ENCODE peak calls at places on chromosomes 13 and 19, in six cellular contexts. L, D, B, N, T and F are unnamed samples.

GRCh38 chr19:46428278-46429141 is at the start of gene PNMA8C:
- DNase-seq in N (peak; percentile 80), T (no peak), L (peak; percentile 89), D (peak; percentile 68), B (peak; percentile 66), F (peak; percentile 94)

GRCh38 chr19:14322889-14323463 is 58.3 kb upstream of the ADGRE5 start:
- DNase-seq in T (no peak), N (no peak), B (no peak), D (no peak), L (no peak), F (no peak)

GRCh38 chr13:110070511-110071120 is 236.3 kb downstream of the COL4A1 start:
- DNase-seq in T (no peak), L (no peak), D (no peak), B (no peak), N (no peak), F (no peak)

GRCh38 chr19:38221919-38222828 is 1.8 kb downstream of the DPF1 start:
- DNase-seq in L (no peak), D (no peak), N (no peak), T (no peak), B (no peak), F (no peak)

GRCh38 chr13:39245688-39246087 is 207.4 kb downstream of the NHLRC3 start:
- DNase-seq in B (no peak), D (no peak), N (no peak), L (no peak), T (no peak), F (no peak)

GRCh38 chr19:45291834-45292233 is 30.8 kb downstream of the CKM start:
- DNase-seq in L (no peak), T (no peak), N (no peak), D (no peak), B (no peak), F (no peak)

GRCh38 chr13:25971499-25972145 is 80.2 kb downstream of the SHISA2 start:
- DNase-seq in B (no peak), N (no peak), T (no peak), D (no peak), L (no peak), F (no peak)

GRCh38 chr19:47152632-47153031 is 22.0 kb downstream of the SAE1 start:
- DNase-seq in T (no peak), L (no peak), B (no peak), D (no peak), N (no peak), F (no peak)

GRCh38 chr13:111184685-111185401 is 69.7 kb downstream of the ARHGEF7 start:
- DNase-seq in B (no peak), T (no peak), L (no peak), D (no peak), N (no peak), F (no peak)

GRCh38 chr19:5953680-5954213 is 24.2 kb downstream of the RANBP3 start:
- DNase-seq in N (no peak), L (no peak), D (no peak), B (no peak), T (no peak), F (no peak)

GRCh38 chr19:29724102-29724641 is 9.1 kb upstream of the C19orf12 start:
- DNase-seq in N (no peak), T (no peak), L (no peak), B (no peak), D (no peak), F (peak; percentile 34)

GRCh38 chr19:54475706-54476105 is 2.6 kb upstream of the CDC42EP5 start:
- DNase-seq in B (no peak), D (no peak), T (no peak), L (no peak), N (no peak), F (no peak)

GRCh38 chr19:54481326-54481930 is 8.3 kb upstream of the CDC42EP5 start:
- DNase-seq in D (no peak), L (peak; percentile 40), N (no peak), T (no peak), B (no peak), F (no peak)

GRCh38 chr19:54477650-54478049 is 4.6 kb upstream of the CDC42EP5 start:
- DNase-seq in L (no peak), D (no peak), B (no peak), T (no peak), N (no peak), F (no peak)

GRCh38 chr19:54480048-54480447 is 7.0 kb upstream of the CDC42EP5 start:
- DNase-seq in N (no peak), L (no peak), T (no peak), D (no peak), B (no peak), F (no peak)

GRCh38 chr19:54478677-54479266 is 5.7 kb upstream of the CDC42EP5 start:
- DNase-seq in N (no peak), D (no peak), L (no peak), B (no peak), T (no peak), F (no peak)
- TF ChIP-seq CTCF in N (peak; percentile 62), D (peak; percentile 47), L (peak; percentile 57), B (no peak), T (peak; percentile 33), F (peak; percentile 49)

DNA sequence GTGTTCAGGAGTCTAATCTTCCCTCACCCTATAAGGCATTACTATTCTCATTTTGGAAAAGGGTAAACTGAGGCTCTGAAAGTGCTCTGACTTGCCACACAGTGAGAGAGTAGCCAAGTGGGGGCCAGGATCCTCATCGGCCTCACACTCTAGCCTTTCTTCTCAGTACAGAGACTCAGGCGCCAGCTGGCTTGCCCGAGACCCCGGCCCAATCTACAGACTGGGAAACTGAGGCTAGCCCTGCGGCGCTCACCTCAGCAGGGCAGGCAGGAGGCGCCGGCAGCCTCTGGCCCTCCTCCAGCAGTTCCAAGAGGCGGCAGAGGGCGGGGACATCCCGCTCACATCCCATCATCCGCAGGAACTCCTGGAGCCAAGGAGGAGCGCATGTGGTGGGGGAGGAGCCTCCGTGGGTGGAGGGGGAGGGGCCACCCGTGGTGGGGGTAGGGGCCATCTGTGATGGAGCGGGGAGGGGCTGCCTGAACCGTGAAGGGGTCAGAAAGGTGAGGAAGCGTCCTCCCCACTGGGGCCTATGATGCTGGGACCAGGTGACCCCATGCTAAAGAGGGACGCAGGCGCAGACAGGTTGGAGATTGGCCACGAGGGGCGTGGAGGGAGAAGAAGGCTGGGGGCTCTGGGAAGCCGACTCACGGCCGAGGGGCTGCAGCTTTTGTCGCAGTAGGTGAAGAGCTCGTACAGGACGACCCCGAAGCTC is 8.7 kb upstream of the INSL3 start:
- DNase-seq in N (no peak), D (no peak), B (no peak), L (peak; percentile 61), T (peak; percentile 29), F (peak; percentile 45)
- H3K27ac ChIP-seq in N (no peak overlapping the region), D (no peak overlapping the region), B (no peak overlapping the region), L (peak overlapping the region; percentile 34), T (no peak overlapping the region), F (peak overlapping the region; percentile 18)

DNA sequence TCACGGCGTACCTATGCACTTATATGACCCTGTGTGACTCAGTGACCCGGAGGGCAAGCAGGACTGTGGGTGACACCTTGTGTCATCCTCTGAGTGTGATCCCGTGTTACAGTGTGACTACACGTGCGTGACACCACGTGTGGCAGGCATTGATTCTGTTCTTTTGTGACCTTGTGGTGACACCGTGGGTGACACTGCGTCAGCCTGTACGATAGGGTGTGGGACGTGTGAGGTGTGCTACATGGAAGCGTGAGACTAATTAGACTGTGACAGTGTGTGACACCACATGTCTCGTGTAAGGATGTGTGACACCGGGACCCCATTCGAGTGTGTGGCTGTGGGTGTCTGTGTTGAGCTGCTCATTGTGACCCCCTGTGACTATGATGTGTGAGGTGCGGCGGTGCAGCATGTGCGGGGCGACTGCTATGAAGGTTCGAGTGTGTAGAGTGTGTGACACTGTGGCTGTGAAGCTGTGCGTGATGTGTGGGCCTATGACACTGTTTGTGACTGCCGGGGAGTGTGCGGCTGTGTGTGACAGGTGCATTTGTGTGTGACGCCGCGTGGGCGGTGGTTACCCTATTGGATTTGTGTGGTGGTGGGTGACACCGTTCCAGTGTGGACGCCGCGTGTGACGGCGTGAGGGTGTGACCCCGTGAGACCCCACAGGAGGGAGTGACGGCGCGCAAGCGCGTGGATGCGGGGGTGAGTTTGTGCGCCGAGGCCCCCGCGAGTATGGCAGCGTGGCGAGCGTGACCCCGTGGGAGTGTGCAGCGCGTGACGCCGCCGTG is at the start of gene SPTBN4:
- DNase-seq in D (no peak), T (peak; percentile 42), B (no peak), L (peak; percentile 39), N (peak; percentile 41), F (peak; percentile 53)
- H3K4me3 ChIP-seq in D (peak within 1 kb of the TSS; percentile 45), T (peak within 1 kb of the TSS; percentile 18), B (peak within 1 kb of the TSS; percentile 46), L (peak within 1 kb of the TSS; percentile 57), N (peak within 1 kb of the TSS; percentile 37), F (peak within 1 kb of the TSS; percentile 76)

DNA sequence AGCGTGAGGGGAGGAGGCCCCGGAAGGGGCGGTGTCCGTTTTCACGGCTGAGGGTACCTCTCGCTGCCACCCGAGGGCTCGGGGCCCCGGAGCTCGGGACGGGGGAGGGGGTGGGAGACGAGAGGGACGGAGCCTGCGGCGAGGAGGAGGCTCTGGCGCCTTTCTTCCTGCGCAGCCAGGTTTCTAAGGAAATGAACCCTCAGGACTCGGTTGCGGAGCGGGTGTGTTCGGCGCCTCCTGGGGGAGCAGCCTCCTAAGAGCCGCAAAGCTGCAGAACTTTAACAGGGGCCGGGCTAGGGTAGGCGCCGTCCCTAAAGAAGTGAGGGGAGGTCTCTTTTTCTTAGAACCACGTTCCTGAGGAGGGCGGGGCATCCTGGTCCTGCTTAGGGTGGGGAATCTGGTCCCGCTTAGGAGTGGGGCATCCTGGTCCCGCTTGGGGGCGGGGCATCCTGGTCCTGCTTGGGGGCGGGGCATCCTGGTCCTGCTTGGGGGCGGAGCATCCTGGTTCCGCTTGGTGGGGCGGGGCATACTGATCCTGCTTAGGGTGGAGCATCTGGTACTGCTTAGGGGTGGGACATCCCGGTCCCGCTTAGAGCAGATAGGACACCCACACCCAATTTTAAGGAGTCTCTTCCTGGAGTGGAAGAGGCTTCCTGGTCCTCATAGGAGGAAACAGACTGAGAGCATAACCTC is 6.2 kb downstream of the SYT5 start:
- DNase-seq in T (no peak), L (peak; percentile 77), N (peak; percentile 60), B (peak; percentile 70), D (peak; percentile 59), F (peak; percentile 54)
- TF ChIP-seq CTCF in T (no peak), L (no peak), N (no peak), B (no peak), D (no peak), F (no peak)